ENCODE peak calls at places on chromosomes 7 and 10, in five cellular contexts. Z is neuronal stem cell, J is heart left ventricle, M is colonic mucosa, R is ascending aorta. V is an unnamed sample. For H3K27me3 and H3K4me1, the result is how much of the 10 kb centered on the place peaks cover.

GRCh38 chr7:101700424-101700823 is 71.3 kb upstream of the MYL10 start:
- DNase-seq in Z (no peak), R (no peak), M (no peak), J (no peak), V (no peak)

GRCh38 chr10:114301951-114302710 is 63.1 kb downstream of the VWA2 start:
- DNase-seq in Z (no peak), M (no peak), J (no peak), R (no peak), V (no peak)

GRCh38 chr10:56596257-56596656 is 235.2 kb upstream of the ZWINT start:
- DNase-seq in R (no peak), J (no peak), M (no peak), Z (no peak), V (no peak)

GRCh38 chr10:72272689-72273409 is 875 bp upstream of the DDIT4 start:
- DNase-seq in R (peak), J (peak), M (peak), Z (peak), V (peak)

GRCh38 chr7:24456526-24457214 is 116.6 kb upstream of the PALS2 start:
- DNase-seq in J (no peak), Z (no peak), R (no peak), M (no peak), V (no peak)

GRCh38 chr10:6918305-6918704 is 338.2 kb upstream of the PRKCQ start:
- DNase-seq in R (peak), Z (no peak), M (peak), J (peak), V (no peak)

GRCh38 chr10:42149027-42149700 is 489.2 kb downstream of the ZNF33B start:
- DNase-seq in J (no peak), R (no peak), Z (no peak), M (no peak), V (no peak)

GRCh38 chr10:97079454-97079853 is 106.3 kb downstream of the SLIT1 start:
- DNase-seq in R (no peak), Z (no peak), M (no peak), J (no peak), V (no peak)

GRCh38 chr10:118961401-118961800 is 68.1 kb upstream of the NANOS1 start:
- DNase-seq in R (no peak), M (no peak), Z (no peak), J (no peak), V (no peak)

DNA sequence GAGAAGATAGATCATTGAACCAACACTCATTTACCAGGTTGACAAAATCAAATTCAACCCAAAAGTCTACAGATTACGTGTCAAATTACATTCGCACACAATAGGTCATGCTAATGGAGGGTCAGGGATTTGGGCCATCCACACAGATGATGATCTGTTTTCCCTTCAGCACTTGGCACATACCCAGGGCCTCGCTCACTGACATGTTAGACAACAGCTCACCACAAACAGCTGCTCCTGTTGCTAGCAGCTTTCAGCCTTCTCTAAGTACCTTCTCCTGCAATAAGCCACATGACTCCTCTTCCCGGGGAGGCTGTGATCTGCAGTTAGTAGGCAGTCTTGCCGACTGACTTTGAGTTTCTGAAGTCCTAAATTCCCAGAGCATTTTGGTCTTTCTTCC is 18.4 kb downstream of the NKX2-3 start:
- DNase-seq in M (peak), R (no peak), Z (no peak), J (no peak), V (no peak)
- H3K27me3 ChIP-seq in M (under half), R (under half), Z (under half), J (under half), V (half or more)

GRCh38 chr7:514651-515598 is 4.7 kb downstream of the PDGFA start:
- DNase-seq in M (peak), J (peak), R (peak), Z (peak), V (no peak)
- H3K4me1 ChIP-seq in M (under half), J (under half), R (under half), Z (under half), V (under half)

GRCh38 chr7:100128602-100128963 is 1.8 kb downstream of the MBLAC1 start:
- DNase-seq in J (no peak), M (no peak), Z (no peak), R (no peak), V (no peak)
- H3K4me3 ChIP-seq in J (no peak), M (no peak), Z (peak), R (no peak), V (no peak)

GRCh38 chr7:27212587-27213149 is 12.8 kb upstream of the HOXA13 start:
- DNase-seq in J (no peak), M (no peak), Z (no peak), R (no peak), V (no peak)
- H3K27me3 ChIP-seq in J (half or more), M (under half), Z (half or more), R (under half), V (under half)

DNA sequence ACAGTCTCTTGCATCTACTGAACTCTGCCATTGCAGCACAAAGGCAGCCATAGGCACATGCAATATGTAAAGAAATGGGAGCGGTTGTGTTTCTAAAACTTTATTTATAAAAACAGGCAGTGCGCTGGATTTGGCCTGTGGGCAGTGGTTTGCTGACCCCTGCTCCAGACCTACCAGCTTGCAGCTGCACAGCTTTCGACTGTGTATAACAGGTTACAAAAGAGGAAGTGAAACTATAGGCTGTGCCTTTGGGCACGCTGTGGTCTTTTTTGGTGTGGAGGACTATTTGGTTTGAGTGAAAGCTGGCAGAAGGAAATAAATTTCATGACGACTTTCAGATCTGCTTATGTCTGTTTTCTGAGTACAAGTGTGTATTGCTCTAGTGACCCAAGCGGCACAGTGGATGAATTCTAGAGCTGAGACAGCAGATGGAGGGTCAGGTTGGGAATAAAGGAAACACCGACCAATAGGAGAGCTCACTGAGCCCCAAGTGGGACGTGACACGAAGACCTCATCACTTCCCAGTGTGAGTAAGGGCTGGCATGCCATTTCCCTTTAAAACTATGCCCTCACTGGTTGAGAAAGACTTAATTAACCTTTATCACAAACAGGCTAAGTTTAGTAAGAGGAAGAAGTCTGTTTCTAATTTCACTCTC is 152.7 kb downstream of the ANK3 start:
- DNase-seq in J (peak), Z (no peak), R (peak), M (peak), V (no peak)
- H3K4me1 ChIP-seq in J (under half), Z (under half), R (under half), M (under half), V (under half)

DNA sequence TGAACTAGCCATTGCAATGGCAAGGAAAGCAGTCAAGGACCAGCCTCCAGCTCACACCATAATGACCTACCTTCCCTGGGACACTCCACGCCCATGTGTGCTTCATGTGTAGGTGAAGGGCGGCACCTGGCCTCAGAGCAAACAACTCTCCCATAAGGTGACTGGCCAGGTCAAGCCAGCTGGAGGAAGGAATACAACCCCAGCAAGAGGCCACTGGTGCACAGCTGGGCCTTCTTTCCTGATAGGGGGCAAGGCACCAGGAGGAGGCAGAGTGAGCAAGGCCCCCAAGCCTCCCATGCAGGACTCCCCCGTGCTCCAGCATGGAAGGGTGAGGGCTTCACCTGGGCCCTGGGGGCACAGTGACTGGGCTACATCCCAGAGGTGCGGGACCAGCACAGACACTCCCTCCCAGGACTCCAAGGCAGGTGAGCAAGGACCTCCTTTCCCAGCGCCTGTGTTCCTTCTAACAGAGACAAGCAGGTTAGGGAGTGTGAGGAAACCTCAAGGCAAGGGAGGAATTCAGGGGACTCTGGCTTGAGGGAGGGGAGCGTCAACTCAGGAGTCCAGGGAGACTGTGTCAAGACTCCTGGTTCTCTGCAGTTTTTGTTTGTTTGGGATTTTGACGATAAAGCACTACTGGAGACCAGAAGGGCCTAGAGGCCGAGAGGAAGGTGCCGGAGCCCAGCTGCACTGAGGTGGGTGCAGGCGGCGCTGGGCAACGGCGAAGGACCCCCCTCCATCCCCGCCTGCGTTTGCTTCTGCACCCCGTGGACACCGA is 1.7 kb downstream of the PTPRN2 start:
- DNase-seq in J (no peak), M (peak), R (no peak), Z (no peak), V (no peak)
- H3K4me3 ChIP-seq in J (peak), M (no peak), R (peak), Z (no peak), V (peak)

GRCh38 chr7:128201067-128201689 is 39.9 kb upstream of the LEP start:
- DNase-seq in J (no peak), Z (peak), M (no peak), R (peak), V (no peak)

GRCh38 chr7:128203047-128203491 is 38.0 kb upstream of the LEP start:
- DNase-seq in M (no peak), Z (no peak), J (no peak), R (peak), V (no peak)

GRCh38 chr7:128201690-128202085 is 39.4 kb upstream of the LEP start:
- DNase-seq in M (no peak), J (no peak), R (peak), Z (no peak), V (no peak)

GRCh38 chr7:128203710-128204214 is 37.3 kb upstream of the LEP start:
- DNase-seq in R (peak), Z (no peak), M (no peak), J (no peak), V (no peak)

GRCh38 chr7:128202287-128202957 is 38.7 kb upstream of the LEP start:
- DNase-seq in M (no peak), R (peak), J (no peak), Z (no peak), V (no peak)
- H3K27me3 ChIP-seq in M (under half), R (under half), J (under half), Z (under half), V (under half)

DNA sequence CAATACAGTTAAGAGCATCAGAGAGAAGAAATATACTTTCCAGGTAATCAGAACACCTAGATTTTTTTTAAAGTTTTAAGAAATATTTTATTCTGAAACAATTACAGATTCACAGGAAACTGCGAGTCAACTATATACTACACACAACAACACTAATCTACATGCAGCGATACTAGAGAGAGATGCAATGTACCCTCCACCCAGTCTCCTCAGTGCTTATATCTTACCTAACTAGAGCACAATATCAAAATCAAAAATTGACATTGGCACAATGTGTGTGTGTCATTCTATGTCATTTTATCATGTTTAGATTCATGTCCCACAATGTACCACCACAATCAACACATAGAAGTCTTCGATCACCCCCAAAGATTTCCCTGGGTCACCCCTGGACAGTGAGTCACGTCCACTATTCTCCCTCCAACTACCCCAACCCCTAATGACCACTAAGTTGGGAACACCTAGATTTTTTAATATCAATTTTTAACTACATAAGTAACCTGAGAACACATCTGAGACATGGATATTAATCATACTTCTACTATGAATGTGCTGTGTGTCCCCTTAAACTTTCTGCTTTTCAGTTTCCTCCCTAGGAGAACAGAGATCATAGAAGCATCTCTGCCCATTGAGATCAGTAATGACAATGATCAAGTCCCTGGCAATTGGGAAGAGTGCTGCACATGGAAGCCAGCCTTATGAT is 86.5 kb downstream of the GSAP start:
- DNase-seq in J (no peak), Z (no peak), M (no peak), R (no peak), V (no peak)
- H3K4me1 ChIP-seq in J (under half), Z (under half), M (under half), R (under half), V (under half)

GRCh38 chr10:13891542-13892431 is 305.0 kb downstream of the PRPF18 start:
- DNase-seq in R (peak), M (no peak), Z (peak), J (no peak), V (no peak)
- H3K4me3 ChIP-seq in R (peak), M (peak), Z (peak), J (peak), V (peak)

V was measured in breast epithelium.